ENCODE peak calls at places on chromosomes 16 and 17, in six cellular contexts. D is left ventricle myocardium inferior, N is hepatocyte, G is heart right ventricle, X is colonic mucosa, F is Peyer's patch. K is an unnamed sample.
A peak's percentile ranks its signal among the peaks of the same experiment; 100 is the strongest.

GRCh38 chr16:71974068-71974818 is 26.0 kb downstream of the PKD1L3 start:
- DNase-seq in D (no peak), N (no peak), G (no peak), X (no peak), F (no peak), K (no peak)

GRCh38 chr16:14015017-14015416 is 56.1 kb upstream of the MRTFB start:
- DNase-seq in D (no peak), N (no peak), G (no peak), X (no peak), F (no peak), K (no peak)

GRCh38 chr16:1345087-1345486 is 6.6 kb downstream of the TSR3 start:
- DNase-seq in D (no peak), N (no peak), G (no peak), X (no peak), F (no peak), K (peak; percentile 56)

GRCh38 chr17:79065105-79065670 is 9.4 kb upstream of the ENGASE start:
- DNase-seq in D (no peak), N (peak; percentile 60), G (no peak), X (peak; percentile 76), F (no peak), K (no peak)

GRCh38 chr17:39617446-39618251 is 9.1 kb upstream of the PPP1R1B start:
- DNase-seq in D (peak; percentile 66), N (peak; percentile 60), G (peak; percentile 48), X (peak; percentile 79), F (peak; percentile 53), K (peak; percentile 69)

GRCh38 chr16:11231367-11231970 is 24.5 kb downstream of the SOCS1 start:
- DNase-seq in D (no peak), N (no peak), G (no peak), X (no peak), F (no peak), K (no peak)

GRCh38 chr16:75552951-75553350 is 3.1 kb downstream of the TMEM231 start:
- DNase-seq in D (no peak), N (no peak), G (peak; percentile 50), X (no peak), F (no peak), K (no peak)

GRCh38 chr16:56246051-56246817 is 54.9 kb downstream of the GNAO1 start:
- DNase-seq in D (no peak), N (peak; percentile 31), G (no peak), X (no peak), F (no peak), K (no peak)

GRCh38 chr17:72640415-72641165 is 451.9 kb downstream of the SLC39A11 start:
- DNase-seq in D (no peak), N (no peak), G (no peak), X (peak; percentile 86), F (no peak), K (peak; percentile 87)

GRCh38 chr16:84529607-84530006 is 25.1 kb upstream of the MEAK7 start:
- DNase-seq in D (no peak), N (no peak), G (no peak), X (no peak), F (no peak), K (no peak)
- H3K4me1 ChIP-seq in D (peaks cover 52% of the 10 kb centered on the region), N (peaks cover 13% of the 10 kb centered on the region), G (peaks cover 41% of the 10 kb centered on the region), X (no peaks in the 10 kb centered on the region), F (no peaks in the 10 kb centered on the region), K (peaks cover 44% of the 10 kb centered on the region)

GRCh38 chr17:59858167-59858790 is 34.5 kb downstream of the TUBD1 start:
- DNase-seq in D (no peak), N (no peak), G (no peak), X (no peak), F (no peak), K (no peak)

GRCh38 chr17:59851431-59852375 is 41.0 kb downstream of the TUBD1 start:
- DNase-seq in D (no peak), N (peak; percentile 30), G (no peak), X (peak; percentile 52), F (no peak), K (no peak)

GRCh38 chr17:59848778-59849177 is 44.0 kb downstream of the TUBD1 start:
- DNase-seq in D (peak; percentile 54), N (peak; percentile 60), G (no peak), X (peak; percentile 79), F (no peak), K (peak; percentile 39)

GRCh38 chr17:59856859-59857794 is 35.6 kb downstream of the TUBD1 start:
- DNase-seq in D (no peak), N (no peak), G (no peak), X (no peak), F (no peak), K (no peak)

GRCh38 chr17:59853168-59853918 is 39.4 kb downstream of the TUBD1 start:
- DNase-seq in D (no peak), N (peak; percentile 84), G (no peak), X (peak; percentile 80), F (peak; percentile 57), K (no peak)
- H3K27ac ChIP-seq in D (peak overlapping the region; percentile 59), N (peak overlapping the region; percentile 31), G (peak overlapping the region; percentile 21), X (peak overlapping the region; percentile 100), F (peak overlapping the region; percentile 94), K (peak overlapping the region; percentile 76)

GRCh38 chr16:49466881-49467280 is 93.3 kb downstream of the C16orf78 start:
- DNase-seq in D (no peak), N (no peak), G (no peak), X (peak; percentile 9), F (no peak), K (peak; percentile 15)
- H3K4me1 ChIP-seq in D (peaks cover 9% of the 10 kb centered on the region), N (no peaks in the 10 kb centered on the region), G (no peaks in the 10 kb centered on the region), X (no peaks in the 10 kb centered on the region), F (no peaks in the 10 kb centered on the region), K (no peaks in the 10 kb centered on the region)

DNA sequence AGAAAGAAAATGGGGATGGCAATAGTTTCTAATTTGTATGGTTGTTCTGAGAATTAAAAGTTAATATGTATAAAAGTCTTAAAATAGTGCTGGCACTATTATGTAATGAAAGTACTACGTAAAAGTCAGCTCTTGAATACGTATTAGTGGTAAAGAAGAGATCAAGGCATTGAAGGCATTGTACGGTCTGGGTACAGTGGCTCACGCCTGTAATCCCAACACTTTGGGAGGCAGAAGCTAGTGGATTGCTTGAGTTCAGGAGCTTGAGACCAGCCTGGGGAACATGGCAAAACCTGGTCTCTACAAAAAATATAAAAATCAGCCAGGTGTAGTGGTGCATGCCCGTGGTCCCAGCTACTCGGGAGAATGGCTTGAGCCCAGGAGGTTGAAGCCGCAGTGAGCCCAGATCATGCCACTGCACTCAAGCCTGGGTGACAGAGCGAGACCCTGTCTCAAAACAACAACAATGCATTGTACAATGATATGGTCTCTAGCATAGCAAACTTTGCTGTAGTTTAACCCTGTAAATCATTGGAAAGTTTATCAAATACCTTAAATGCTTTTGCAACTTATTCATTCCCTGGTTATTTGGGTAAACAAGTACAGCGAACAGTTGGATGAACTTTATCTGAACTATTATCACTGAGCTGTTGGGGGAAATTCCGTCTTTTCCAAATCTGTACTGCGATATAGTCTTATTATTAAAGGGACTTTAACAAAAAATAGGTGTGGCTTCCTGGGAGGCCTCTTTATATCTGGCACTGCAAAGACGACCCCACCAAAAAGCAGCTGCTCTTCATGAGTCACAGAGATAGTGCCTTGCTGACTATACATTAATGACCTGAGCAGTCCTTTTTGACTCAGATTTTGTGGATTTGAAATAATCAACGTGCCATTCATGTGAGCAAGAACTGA is 73.6 kb downstream of the GPRC5B start:
- DNase-seq in D (no peak), N (peak; percentile 27), G (no peak), X (no peak), F (no peak), K (no peak)
- H3K27ac ChIP-seq in D (peak overlapping the region; percentile 57), N (peak overlapping the region; percentile 56), G (peak overlapping the region; percentile 13), X (no peak overlapping the region), F (no peak overlapping the region), K (no peak overlapping the region)

DNA sequence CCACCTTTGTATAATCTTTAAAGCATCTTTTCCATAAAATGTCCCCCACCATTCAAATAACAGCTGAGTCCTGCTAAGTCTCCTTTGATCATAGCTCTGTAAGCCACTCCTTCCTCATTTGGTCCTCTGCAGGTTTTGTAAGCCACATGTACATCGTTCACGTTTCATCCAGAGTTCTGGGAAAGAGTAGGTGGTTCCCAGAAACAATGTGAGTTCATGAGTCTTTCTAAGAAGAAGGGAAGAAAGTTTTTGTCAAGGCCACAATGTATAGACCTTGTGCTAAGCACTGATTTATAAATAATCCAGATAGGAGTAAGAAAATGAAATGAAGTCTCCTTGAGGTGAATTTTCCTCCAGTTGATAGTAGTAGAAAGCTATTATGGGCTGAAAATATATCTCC is 8.7 kb upstream of the ANKS4B start:
- DNase-seq in D (no peak), N (no peak), G (no peak), X (no peak), F (no peak), K (no peak)
- H3K4me1 ChIP-seq in D (no peaks in the 10 kb centered on the region), N (peaks cover 14% of the 10 kb centered on the region), G (no peaks in the 10 kb centered on the region), X (no peaks in the 10 kb centered on the region), F (no peaks in the 10 kb centered on the region), K (peaks cover 11% of the 10 kb centered on the region)

GRCh38 chr16:59356709-59357108 is 622.6 kb upstream of the GOT2 start:
- DNase-seq in D (no peak), N (peak; percentile 8), G (no peak), X (no peak), F (no peak), K (no peak)
- H3K27ac ChIP-seq in D (no peak overlapping the region), N (no peak overlapping the region), G (no peak overlapping the region), X (no peak overlapping the region), F (no peak overlapping the region), K (no peak overlapping the region)

K was measured in upper lobe of left lung.